ENCODE peak calls at places on chromosome 1, in ten cellular contexts. W, T, I, S, L, X, D, F, E and C are unnamed samples.

GRCh38 chr1:57788333-57788732 is 364.5 kb upstream of the DAB1 start:
- DNase-seq in W (no peak), T (no peak), I (no peak), S (no peak), L (no peak), X (no peak), D (no peak), F (no peak), E (no peak), C (no peak)

GRCh38 chr1:208237241-208237640 is 6.9 kb downstream of the PLXNA2 start:
- DNase-seq in W (no peak), T (no peak), I (no peak), S (peak), L (no peak), X (no peak), D (no peak), F (peak), E (no peak), C (no peak)

GRCh38 chr1:186793582-186793927 is 35.2 kb upstream of the PLA2G4A start:
- DNase-seq in W (no peak), T (no peak), I (no peak), S (no peak), L (no peak), X (no peak), D (no peak), F (peak), E (no peak), C (no peak)

GRCh38 chr1:77015748-77016341 is 148.6 kb downstream of the ST6GALNAC5 start:
- DNase-seq in W (no peak), T (no peak), I (no peak), S (no peak), L (no peak), X (no peak), D (no peak), F (no peak), E (no peak), C (no peak)

GRCh38 chr1:67489643-67490042 is 59.4 kb upstream of the SERBP1 start:
- DNase-seq in W (peak), T (no peak), I (peak), S (peak), L (no peak), X (peak), D (no peak), F (peak), E (no peak), C (no peak)

GRCh38 chr1:189151361-189151760 is 1326.3 kb downstream of the BRINP3 start:
- DNase-seq in W (no peak), T (no peak), I (no peak), S (no peak), L (no peak), X (no peak), D (no peak), F (no peak), E (no peak), C (no peak)

GRCh38 chr1:93784538-93784937 is 94.5 kb downstream of the DNTTIP2 start:
- DNase-seq in W (no peak), T (no peak), I (no peak), S (no peak), L (no peak), X (no peak), D (no peak), F (no peak), E (no peak), C (no peak)

GRCh38 chr1:210691039-210691438 is 362.3 kb downstream of the HHAT start:
- DNase-seq in W (no peak), T (no peak), I (no peak), S (no peak), L (no peak), X (no peak), D (no peak), F (no peak), E (no peak), C (no peak)

GRCh38 chr1:54806931-54807611 is 5.9 kb upstream of the TTC22 start:
- DNase-seq in W (no peak), T (no peak), I (peak), S (no peak), L (no peak), X (peak), D (no peak), F (peak), E (no peak), C (no peak)

GRCh38 chr1:153937331-153937730 is 9.2 kb downstream of the DENND4B start:
- DNase-seq in W (no peak), T (no peak), I (no peak), S (no peak), L (no peak), X (no peak), D (no peak), F (no peak), E (no peak), C (no peak)

GRCh38 chr1:111399792-111400610 is 27.5 kb downstream of the OVGP1 start:
- DNase-seq in W (no peak), T (peak), I (peak), S (peak), L (peak), X (peak), D (no peak), F (peak), E (no peak), C (no peak)

GRCh38 chr1:9922342-9922741 is 12.3 kb upstream of the CTNNBIP1 start:
- DNase-seq in W (no peak), T (no peak), I (no peak), S (no peak), L (no peak), X (no peak), D (no peak), F (no peak), E (no peak), C (no peak)

GRCh38 chr1:21633992-21634475 is 35.1 kb downstream of the RAP1GAP start:
- DNase-seq in W (no peak), T (no peak), I (no peak), S (no peak), L (no peak), X (no peak), D (no peak), F (no peak), E (no peak), C (peak)

GRCh38 chr1:210598135-210598652 is 269.5 kb downstream of the HHAT start:
- DNase-seq in W (no peak), T (peak), I (peak), S (peak), L (no peak), X (no peak), D (no peak), F (peak), E (no peak), C (no peak)